ENCODE peak calls at places on chromosomes 2 and 18, in five cellular contexts. One of them, this sample, is unnamed.

GRCh38 chr2:113027691-113028090 is 22.4 kb downstream of the IL36A start:
- DNase-seq in stimulated activated CD8-positive, alpha-beta memory T cell treated with anti-CD3 and anti-CD28 coated beads, Interleukin-12 subunit alpha, Interleukin-12 subunit beta, amount 100 ng/mL, for 1 hour: no peak
- DNase-seq in NAMALWA: no peak
- DNase-seq in activated T-helper 1 cell treated with Interleukin-2 at 50 U/mL for 16 hours: no peak
- DNase-seq in endothelial cell: no peak
- DNase-seq in this sample: no peak

GRCh38 chr2:134375935-134376334 is 122.1 kb downstream of the MGAT5 start:
- DNase-seq in stimulated activated CD8-positive, alpha-beta memory T cell treated with anti-CD3 and anti-CD28 coated beads, Interleukin-12 subunit alpha, Interleukin-12 subunit beta, amount 100 ng/mL, for 1 hour: no peak
- DNase-seq in NAMALWA: no peak
- DNase-seq in activated T-helper 1 cell treated with Interleukin-2 at 50 U/mL for 16 hours: no peak
- DNase-seq in endothelial cell: no peak
- DNase-seq in this sample: no peak

GRCh38 chr18:66749030-66749429 is 145.1 kb upstream of the CDH19 start:
- DNase-seq in stimulated activated CD8-positive, alpha-beta memory T cell treated with anti-CD3 and anti-CD28 coated beads, Interleukin-12 subunit alpha, Interleukin-12 subunit beta, amount 100 ng/mL, for 1 hour: no peak
- DNase-seq in NAMALWA: no peak
- DNase-seq in activated T-helper 1 cell treated with Interleukin-2 at 50 U/mL for 16 hours: no peak
- DNase-seq in endothelial cell: no peak
- DNase-seq in this sample: no peak

GRCh38 chr2:64448069-64448468 is 5.9 kb upstream of the LGALSL start:
- DNase-seq in stimulated activated CD8-positive, alpha-beta memory T cell treated with anti-CD3 and anti-CD28 coated beads, Interleukin-12 subunit alpha, Interleukin-12 subunit beta, amount 100 ng/mL, for 1 hour: no peak
- DNase-seq in NAMALWA: no peak
- DNase-seq in activated T-helper 1 cell treated with Interleukin-2 at 50 U/mL for 16 hours: no peak
- DNase-seq in endothelial cell: no peak
- DNase-seq in this sample: no peak

GRCh38 chr2:11051280-11051679 is 104.0 kb upstream of the SLC66A3 start:
- DNase-seq in stimulated activated CD8-positive, alpha-beta memory T cell treated with anti-CD3 and anti-CD28 coated beads, Interleukin-12 subunit alpha, Interleukin-12 subunit beta, amount 100 ng/mL, for 1 hour: no peak
- DNase-seq in NAMALWA: no peak
- DNase-seq in activated T-helper 1 cell treated with Interleukin-2 at 50 U/mL for 16 hours: no peak
- DNase-seq in endothelial cell: no peak
- DNase-seq in this sample: no peak

GRCh38 chr2:223586261-223586660 is 15.9 kb downstream of the SCG2 start:
- DNase-seq in stimulated activated CD8-positive, alpha-beta memory T cell treated with anti-CD3 and anti-CD28 coated beads, Interleukin-12 subunit alpha, Interleukin-12 subunit beta, amount 100 ng/mL, for 1 hour: no peak
- DNase-seq in NAMALWA: no peak
- DNase-seq in activated T-helper 1 cell treated with Interleukin-2 at 50 U/mL for 16 hours: no peak
- DNase-seq in endothelial cell: no peak
- DNase-seq in this sample: no peak

GRCh38 chr18:51030537-51031258 is 685 bp downstream of the SMAD4 start:
- DNase-seq in stimulated activated CD8-positive, alpha-beta memory T cell treated with anti-CD3 and anti-CD28 coated beads, Interleukin-12 subunit alpha, Interleukin-12 subunit beta, amount 100 ng/mL, for 1 hour: peak; percentile 42
- DNase-seq in NAMALWA: peak; percentile 68
- DNase-seq in activated T-helper 1 cell treated with Interleukin-2 at 50 U/mL for 16 hours: peak; percentile 63
- DNase-seq in endothelial cell: peak; percentile 68
- DNase-seq in this sample: peak; percentile 91

GRCh38 chr2:158487419-158487818 is 30.7 kb downstream of the PKP4 start:
- DNase-seq in stimulated activated CD8-positive, alpha-beta memory T cell treated with anti-CD3 and anti-CD28 coated beads, Interleukin-12 subunit alpha, Interleukin-12 subunit beta, amount 100 ng/mL, for 1 hour: no peak
- DNase-seq in NAMALWA: no peak
- DNase-seq in activated T-helper 1 cell treated with Interleukin-2 at 50 U/mL for 16 hours: no peak
- DNase-seq in endothelial cell: no peak
- DNase-seq in this sample: no peak

GRCh38 chr2:55500025-55500424 is 19.5 kb upstream of the CFAP36 start:
- DNase-seq in stimulated activated CD8-positive, alpha-beta memory T cell treated with anti-CD3 and anti-CD28 coated beads, Interleukin-12 subunit alpha, Interleukin-12 subunit beta, amount 100 ng/mL, for 1 hour: no peak
- DNase-seq in NAMALWA: no peak
- DNase-seq in activated T-helper 1 cell treated with Interleukin-2 at 50 U/mL for 16 hours: no peak
- DNase-seq in endothelial cell: no peak
- DNase-seq in this sample: no peak

GRCh38 chr2:176146645-176147044 is 4.7 kb upstream of the HOXD4 start:
- DNase-seq in stimulated activated CD8-positive, alpha-beta memory T cell treated with anti-CD3 and anti-CD28 coated beads, Interleukin-12 subunit alpha, Interleukin-12 subunit beta, amount 100 ng/mL, for 1 hour: no peak
- DNase-seq in NAMALWA: no peak
- DNase-seq in activated T-helper 1 cell treated with Interleukin-2 at 50 U/mL for 16 hours: no peak
- DNase-seq in endothelial cell: no peak
- DNase-seq in this sample: no peak

GRCh38 chr18:63736856-63737255 is 34.1 kb downstream of the SERPINB11 start:
- DNase-seq in stimulated activated CD8-positive, alpha-beta memory T cell treated with anti-CD3 and anti-CD28 coated beads, Interleukin-12 subunit alpha, Interleukin-12 subunit beta, amount 100 ng/mL, for 1 hour: no peak
- DNase-seq in NAMALWA: no peak
- DNase-seq in activated T-helper 1 cell treated with Interleukin-2 at 50 U/mL for 16 hours: no peak
- DNase-seq in endothelial cell: no peak
- DNase-seq in this sample: no peak

GRCh38 chr2:237149425-237149824 is 63.7 kb downstream of the COPS8 start:
- DNase-seq in stimulated activated CD8-positive, alpha-beta memory T cell treated with anti-CD3 and anti-CD28 coated beads, Interleukin-12 subunit alpha, Interleukin-12 subunit beta, amount 100 ng/mL, for 1 hour: no peak
- DNase-seq in NAMALWA: no peak
- DNase-seq in activated T-helper 1 cell treated with Interleukin-2 at 50 U/mL for 16 hours: no peak
- DNase-seq in endothelial cell: no peak
- DNase-seq in this sample: no peak